ENCODE peak calls at places on chromosome 15, in four cellular contexts. T is left ventricle myocardium inferior, I is nephron progenitor cell, X is GM12865. P is an unnamed sample.

GRCh38 chr15:78149805-78150751 is 916 bp downstream of the IDH3A start:
- DNase-seq in I (no peak), X (peak; percentile 33), T (no peak), P (no peak)

GRCh38 chr15:100094127-100094510 is 247.7 kb downstream of the ADAMTS17 start:
- DNase-seq in I (no peak), T (no peak), X (no peak), P (no peak)

GRCh38 chr15:60370804-60371700 is 26.7 kb downstream of the ANXA2 start:
- DNase-seq in I (no peak), X (no peak), T (peak; percentile 48), P (no peak)

GRCh38 chr15:97966924-97967620 is 6.6 kb downstream of the ARRDC4 start:
- DNase-seq in I (no peak), X (no peak), T (no peak), P (no peak)

GRCh38 chr15:35481992-35482391 is 64.0 kb downstream of the DPH6 start:
- DNase-seq in T (no peak), X (no peak), I (no peak), P (no peak)

GRCh38 chr15:69154684-69155083 is 5.8 kb upstream of the GLCE start:
- DNase-seq in X (no peak), T (no peak), I (no peak), P (no peak)

GRCh38 chr15:90388462-90389182 is 580 bp downstream of the IQGAP1 start:
- DNase-seq in X (peak; percentile 66), T (peak; percentile 72), I (peak; percentile 60), P (peak; percentile 66)

GRCh38 chr15:88845616-88846015 is 42.4 kb downstream of the ACAN start:
- DNase-seq in T (no peak), X (no peak), I (no peak), P (no peak)

GRCh38 chr15:60464836-60465630 is 13.9 kb downstream of the ICE2 start:
- DNase-seq in I (no peak), X (no peak), T (no peak), P (no peak)

GRCh38 chr15:72800819-72801481 is 17.4 kb upstream of the ADPGK start:
- DNase-seq in X (no peak), I (no peak), T (no peak), P (no peak)

GRCh38 chr15:46676233-46677206 is 1040.8 kb upstream of the SEMA6D start:
- DNase-seq in I (no peak), X (no peak), T (no peak), P (no peak)

GRCh38 chr15:61528590-61528929 is 299.5 kb upstream of the RORA start:
- DNase-seq in X (no peak), I (no peak), T (no peak), P (no peak)

GRCh38 chr15:78767331-78767951 is 43.8 kb downstream of the ADAMTS7 start:
- DNase-seq in I (no peak), X (no peak), T (no peak), P (no peak)

GRCh38 chr15:32042269-32042996 is 12.1 kb downstream of the CHRNA7 start:
- DNase-seq in I (no peak), X (no peak), T (no peak), P (no peak)

GRCh38 chr15:85788796-85789495 is 5.8 kb downstream of the KLHL25 start:
- DNase-seq in I (no peak), X (no peak), T (no peak), P (no peak)

GRCh38 chr15:72554471-72555425 is 80.6 kb downstream of the ARIH1 start:
- DNase-seq in T (no peak), I (no peak), X (peak; percentile 36), P (no peak)

GRCh38 chr15:69665641-69666091 is 213.0 kb downstream of the RPLP1 start:
- DNase-seq in X (no peak), I (peak; percentile 32), T (no peak), P (no peak)

GRCh38 chr15:31128919-31129768 is 27.6 kb upstream of the TRPM1 start:
- DNase-seq in T (peak; percentile 75), I (peak; percentile 86), X (peak; percentile 80), P (peak; percentile 73)

GRCh38 chr15:48986240-48986639 is 22.5 kb upstream of the SHC4 start:
- DNase-seq in I (no peak), T (no peak), X (no peak), P (no peak)

GRCh38 chr15:34360298-34360697 is 6.7 kb downstream of the LPCAT4 start:
- DNase-seq in I (no peak), T (no peak), X (no peak), P (no peak)

GRCh38 chr15:83206971-83207621 is 527 bp downstream of the HDGFL3 start:
- DNase-seq in I (peak; percentile 71), T (peak; percentile 40), X (peak; percentile 53), P (peak; percentile 73)

GRCh38 chr15:68637755-68638405 is 59.1 kb downstream of the CORO2B start:
- DNase-seq in I (no peak), X (no peak), T (peak; percentile 77), P (no peak)

GRCh38 chr15:90219421-90220141 is 14.2 kb downstream of the CIB1 start:
- DNase-seq in T (no peak), X (peak; percentile 56), I (peak; percentile 70), P (peak; percentile 75)

GRCh38 chr15:49697121-49697520 is 76.3 kb downstream of the DTWD1 start:
- DNase-seq in I (no peak), X (no peak), T (no peak), P (no peak)

GRCh38 chr15:68409736-68410370 is 22.1 kb downstream of the ITGA11 start:
- DNase-seq in X (no peak), I (no peak), T (no peak), P (no peak)

GRCh38 chr15:75149911-75150709 is 51.6 kb upstream of the C15orf39 start:
- DNase-seq in I (no peak), X (no peak), T (no peak), P (no peak)

GRCh38 chr15:74523982-74524381 is 17.0 kb upstream of the ARID3B start:
- DNase-seq in T (no peak), X (no peak), I (no peak), P (no peak)

GRCh38 chr15:77557178-77557960 is 75.3 kb downstream of the LINGO1 start:
- DNase-seq in X (no peak), I (no peak), T (peak; percentile 25), P (no peak)

GRCh38 chr15:56871180-56871579 is 47.3 kb upstream of the TCF12 start:
- DNase-seq in X (no peak), I (no peak), T (no peak), P (no peak)

GRCh38 chr15:72782274-72782992 is 1.1 kb downstream of the ADPGK start:
- DNase-seq in I (no peak), X (peak; percentile 11), T (no peak), P (no peak)

GRCh38 chr15:40569139-40569953 is at the start of gene RPUSD2:
- DNase-seq in I (peak; percentile 93), X (peak; percentile 92), T (peak; percentile 95), P (peak; percentile 93)

GRCh38 chr15:40562691-40563090 is 2.2 kb downstream of the CCDC32 start:
- DNase-seq in T (no peak), I (no peak), X (no peak), P (no peak)

GRCh38 chr15:40564591-40565332 is at the start of gene CCDC32:
- DNase-seq in I (peak; percentile 91), X (peak; percentile 99), T (peak; percentile 97), P (peak; percentile 95)

GRCh38 chr15:40565333-40566238 is 744 bp upstream of the CCDC32 start:
- DNase-seq in X (no peak), I (no peak), T (no peak), P (no peak)

GRCh38 chr15:40567111-40567510 is 2.0 kb upstream of the RPUSD2 start:
- DNase-seq in X (no peak), T (no peak), I (no peak), P (peak; percentile 36)
- TF ChIP-seq CTCF in X (peak; percentile 17), T (no peak), I (no peak), P (peak; percentile 16)

DNA sequence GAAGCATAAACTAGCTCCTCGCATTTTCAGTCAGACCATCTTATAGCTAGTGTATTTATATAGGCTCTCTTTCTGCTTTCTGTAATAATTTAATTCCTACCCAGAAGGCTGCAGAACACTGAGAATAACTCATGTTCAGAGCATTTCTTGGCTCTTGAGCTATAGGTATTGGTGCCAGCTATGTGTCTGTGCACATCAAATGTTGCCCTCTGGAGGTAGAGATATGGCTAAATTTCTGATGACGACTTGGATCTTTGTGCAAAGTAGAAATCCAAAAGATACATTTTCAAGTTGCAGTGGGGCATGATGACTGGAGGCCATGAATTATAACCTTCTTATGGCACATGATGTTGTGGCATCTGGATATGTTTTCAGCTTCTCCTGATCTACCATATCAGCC is 336.2 kb upstream of the TPM1 start:
- DNase-seq in I (no peak), X (no peak), T (no peak), P (no peak)
- TF ChIP-seq CTCF in I (no peak), X (no peak), T (peak; percentile 21), P (no peak)

GRCh38 chr15:63823253-63823844 is 10.4 kb downstream of the HERC1 start:
- DNase-seq in X (no peak), T (no peak), I (no peak), P (no peak)

GRCh38 chr15:63830113-63830512 is 3.6 kb downstream of the HERC1 start:
- DNase-seq in X (no peak), T (no peak), I (no peak), P (no peak)

GRCh38 chr15:63824570-63824969 is 9.2 kb downstream of the HERC1 start:
- DNase-seq in I (no peak), X (no peak), T (no peak), P (no peak)

GRCh38 chr15:63827113-63827512 is 6.6 kb downstream of the HERC1 start:
- DNase-seq in T (no peak), I (no peak), X (no peak), P (no peak)

GRCh38 chr15:63826513-63826912 is 7.2 kb downstream of the HERC1 start:
- DNase-seq in T (no peak), I (no peak), X (peak; percentile 66), P (no peak)
- TF ChIP-seq CTCF in T (peak; percentile 31), I (no peak), X (peak; percentile 19), P (no peak)

DNA sequence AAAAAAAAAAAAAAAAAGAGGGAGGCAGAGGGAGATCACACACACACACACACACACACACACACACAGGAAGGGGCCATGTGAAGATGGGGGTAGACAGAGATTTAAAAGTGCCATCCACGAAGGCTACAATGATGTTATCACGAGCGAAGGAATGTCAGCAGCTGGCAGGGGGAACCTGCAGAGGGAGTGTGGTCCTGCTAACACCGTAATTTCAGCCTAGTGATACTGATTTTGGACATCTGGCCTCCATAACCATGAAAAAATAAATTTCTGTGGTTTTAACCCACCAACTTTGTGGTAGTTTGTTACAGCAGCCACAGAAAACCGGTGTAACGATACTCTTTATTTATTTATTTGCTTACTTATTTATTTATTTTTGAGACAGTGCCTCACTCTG is 76.0 kb downstream of the TMCO5A start:
- DNase-seq in I (no peak), T (no peak), X (no peak), P (no peak)
- TF ChIP-seq CTCF in I (no peak), T (no peak), X (no peak), P (no peak)

GRCh38 chr15:91982401-91982800 is 128.9 kb downstream of the SLCO3A1 start:
- DNase-seq in X (no peak), I (no peak), T (no peak), P (no peak)
- TF ChIP-seq CTCF in X (no peak), I (no peak), T (no peak), P (no peak)

GRCh38 chr15:66240240-66240842 is 13.2 kb downstream of the MEGF11 start:
- DNase-seq in X (no peak), I (no peak), T (no peak), P (no peak)
- TF ChIP-seq CTCF in X (no peak), I (no peak), T (no peak), P (no peak)